ENCODE peak calls at places on chromosomes 12 and 14, in five cellular contexts. G is HCT116, O is AG09309, K is Calu3, W is B cell. Y is an unnamed sample.

GRCh38 chr12:90816353-90817089 is 138.5 kb downstream of the CCER1 start:
- DNase-seq in G (no peak), O (peak; percentile 8), K (no peak), W (no peak), Y (no peak)

GRCh38 chr12:128180166-128180565 is 86.8 kb upstream of the TMEM132C start:
- DNase-seq in G (no peak), O (no peak), K (no peak), W (no peak), Y (no peak)

GRCh38 chr12:52675301-52675701 is 4.9 kb downstream of the KRT1 start:
- DNase-seq in G (no peak), O (no peak), K (no peak), W (no peak), Y (no peak)

GRCh38 chr14:89960895-89961294 is 5.2 kb downstream of the TDP1 start:
- DNase-seq in G (no peak), O (no peak), K (no peak), W (no peak), Y (no peak)

GRCh38 chr12:124486346-124486963 is 81.0 kb downstream of the NCOR2 start:
- DNase-seq in G (no peak), O (no peak), K (no peak), W (no peak), Y (no peak)

GRCh38 chr12:92055877-92056276 is 89.8 kb downstream of the BTG1 start:
- DNase-seq in G (no peak), O (no peak), K (peak; percentile 60), W (no peak), Y (no peak)

GRCh38 chr12:6329693-6330045 is 12.2 kb downstream of the TNFRSF1A start:
- DNase-seq in G (no peak), O (no peak), K (no peak), W (no peak), Y (no peak)

GRCh38 chr12:67048371-67048770 is 220.8 kb upstream of the CAND1 start:
- DNase-seq in G (no peak), O (no peak), K (no peak), W (no peak), Y (no peak)

GRCh38 chr12:107525719-107526554 is 159.7 kb upstream of the PWP1 start:
- DNase-seq in G (no peak), O (no peak), K (no peak), W (no peak), Y (no peak)

GRCh38 chr12:120830052-120830940 is 73.9 kb downstream of the SPPL3 start:
- DNase-seq in G (no peak), O (no peak), K (no peak), W (no peak), Y (no peak)

GRCh38 chr14:68598621-68599447 is 194.0 kb downstream of the ZFP36L1 start:
- DNase-seq in G (peak; percentile 97), O (peak; percentile 37), K (peak; percentile 70), W (no peak), Y (no peak)

GRCh38 chr14:95979339-95980042 is 59.7 kb upstream of the C14orf132 start:
- DNase-seq in G (no peak), O (no peak), K (no peak), W (no peak), Y (no peak)

DNA sequence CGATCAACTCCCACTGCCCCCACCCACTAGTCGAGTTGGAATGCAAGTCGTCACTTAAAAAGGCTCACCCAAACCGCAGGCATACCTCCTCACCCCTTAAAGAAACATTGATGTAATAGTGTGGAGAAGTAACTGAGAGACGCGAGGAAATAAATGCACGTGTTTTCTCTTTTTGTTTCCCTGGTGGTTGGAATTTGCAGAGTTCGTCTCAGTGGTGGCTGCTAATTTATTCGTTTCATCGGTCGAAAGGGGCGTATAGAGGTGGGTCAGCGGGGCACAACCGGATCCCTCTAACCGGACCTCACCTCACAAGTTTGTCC is 5.1 kb upstream of the NPAS3 start:
- DNase-seq in G (no peak), O (no peak), K (no peak), W (no peak), Y (no peak)
- TF ChIP-seq CTCF in G (no peak), O (peak; percentile 20), K (no peak), W (no peak), Y (no peak)

GRCh38 chr12:24948816-24949722 is at the start of gene BCAT1:
- DNase-seq in G (no peak), O (peak; percentile 44), K (peak; percentile 9), W (peak; percentile 66), Y (peak; percentile 19)
- TF ChIP-seq CTCF in G (no peak), O (peak; percentile 3), K (no peak), W (no peak), Y (no peak)

DNA sequence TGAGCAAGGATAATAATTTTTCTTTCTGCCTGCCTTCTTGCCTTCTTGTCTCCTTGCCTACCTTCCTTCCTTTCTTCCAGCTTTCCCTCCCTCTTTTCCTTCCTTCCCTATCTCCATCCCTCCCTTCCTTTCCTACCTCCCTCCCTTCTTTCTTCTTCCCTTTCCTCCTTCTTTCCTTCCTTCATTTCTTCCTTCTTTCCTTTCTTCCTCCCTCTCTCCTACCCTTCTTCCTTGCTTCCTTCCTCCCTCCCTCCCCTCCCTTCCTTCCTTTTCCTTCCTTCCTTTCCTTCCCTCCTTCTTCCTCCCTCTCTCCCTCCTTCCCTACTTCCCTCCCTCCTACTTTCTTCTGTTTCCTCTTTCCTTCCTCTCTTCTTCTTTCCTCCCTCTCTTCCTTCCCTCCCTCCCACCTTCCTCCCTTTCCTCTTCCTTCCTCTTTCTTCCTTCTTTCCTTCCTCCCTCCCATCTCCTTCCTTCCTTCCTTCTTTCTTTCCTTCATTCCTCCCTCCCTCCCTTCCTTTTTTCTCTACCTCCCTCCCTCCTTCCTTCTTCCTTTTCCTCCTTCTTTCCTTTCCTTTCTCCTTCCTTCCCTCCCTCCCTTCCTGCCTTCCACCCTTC is 329.8 kb downstream of the APAF1 start:
- DNase-seq in G (no peak), O (no peak), K (no peak), W (no peak), Y (no peak)
- TF ChIP-seq CTCF in G (no peak), O (no peak), K (no peak), W (no peak), Y (no peak)

DNA sequence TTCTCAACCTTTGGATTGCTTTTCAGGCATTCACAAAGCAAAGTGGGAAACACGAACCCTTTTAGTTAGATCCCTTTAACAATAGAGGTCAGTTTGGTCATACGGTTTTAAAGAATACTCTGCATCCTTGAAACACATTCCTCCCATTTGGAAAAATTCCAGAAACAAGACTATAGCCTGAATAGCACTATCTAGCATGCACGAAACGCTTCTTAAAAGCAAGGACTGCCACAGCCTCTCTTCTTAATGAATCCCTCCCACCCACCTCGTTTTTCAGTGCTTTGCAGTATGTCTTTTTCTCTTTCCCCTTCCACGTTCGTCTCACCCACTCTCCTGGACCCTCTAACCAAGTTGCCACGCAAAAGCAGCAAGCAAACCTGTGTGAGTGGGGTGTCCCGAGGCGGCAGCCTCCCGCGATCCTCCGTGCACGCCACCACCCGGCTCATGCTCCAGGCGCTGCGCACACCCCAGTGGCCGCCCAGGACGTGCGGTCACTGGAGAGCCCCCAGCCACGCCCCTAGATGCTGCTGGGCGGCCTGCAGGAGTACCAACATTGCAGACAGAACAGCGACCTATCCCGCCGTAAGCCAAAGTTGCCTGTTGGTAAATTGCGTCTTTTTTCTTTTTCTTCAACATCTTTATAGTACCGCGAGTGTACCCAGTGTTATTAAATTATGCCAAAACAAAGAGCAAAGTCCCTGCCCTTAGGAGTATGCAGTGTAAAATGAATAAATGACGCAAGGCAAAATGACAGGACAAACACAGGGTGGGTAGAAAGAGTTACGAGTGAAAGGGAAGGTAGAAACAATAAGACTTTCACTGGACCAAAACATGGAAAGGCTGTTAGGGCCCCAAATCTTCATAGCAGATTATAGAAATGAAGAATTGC is at the start of gene SLC38A4:
- DNase-seq in G (no peak), O (no peak), K (peak; percentile 51), W (no peak), Y (no peak)
- TF ChIP-seq CTCF in G (no peak), O (peak; percentile 15), K (no peak), W (no peak), Y (no peak)

GRCh38 chr14:46661728-46662127 is 10.1 kb upstream of the RPL10L start:
- DNase-seq in G (peak; percentile 0), O (no peak), K (no peak), W (no peak), Y (no peak)
- TF ChIP-seq CTCF in G (no peak), O (no peak), K (no peak), W (no peak), Y (no peak)

DNA sequence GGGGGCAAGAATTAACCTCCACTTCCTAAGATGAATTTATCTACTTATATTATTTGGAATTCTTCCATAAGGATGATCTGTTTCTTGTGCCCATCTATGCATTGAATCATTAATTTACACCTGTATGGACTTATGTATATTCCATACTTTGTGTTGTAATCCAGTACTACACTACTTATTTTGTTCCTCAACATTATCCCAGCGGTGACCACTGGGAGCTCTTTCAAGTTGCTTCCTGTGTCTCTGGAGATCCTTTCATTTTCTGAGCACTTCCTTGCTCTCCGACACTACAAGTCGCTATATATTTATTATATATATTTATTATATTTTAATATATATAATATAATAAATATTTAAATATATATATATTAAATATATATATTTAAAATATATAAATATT is 54.9 kb upstream of the SCN8A start:
- DNase-seq in G (no peak), O (no peak), K (no peak), W (no peak), Y (no peak)
- TF ChIP-seq CTCF in G (no peak), O (peak; percentile 19), K (no peak), W (no peak), Y (no peak)

GRCh38 chr14:53055003-53055402 is 98.1 kb downstream of the DDHD1 start:
- DNase-seq in G (peak; percentile 40), O (no peak), K (no peak), W (peak; percentile 44), Y (no peak)
- TF ChIP-seq CTCF in G (peak; percentile 56), O (peak; percentile 66), K (no peak), W (peak; percentile 92), Y (peak; percentile 85)

DNA sequence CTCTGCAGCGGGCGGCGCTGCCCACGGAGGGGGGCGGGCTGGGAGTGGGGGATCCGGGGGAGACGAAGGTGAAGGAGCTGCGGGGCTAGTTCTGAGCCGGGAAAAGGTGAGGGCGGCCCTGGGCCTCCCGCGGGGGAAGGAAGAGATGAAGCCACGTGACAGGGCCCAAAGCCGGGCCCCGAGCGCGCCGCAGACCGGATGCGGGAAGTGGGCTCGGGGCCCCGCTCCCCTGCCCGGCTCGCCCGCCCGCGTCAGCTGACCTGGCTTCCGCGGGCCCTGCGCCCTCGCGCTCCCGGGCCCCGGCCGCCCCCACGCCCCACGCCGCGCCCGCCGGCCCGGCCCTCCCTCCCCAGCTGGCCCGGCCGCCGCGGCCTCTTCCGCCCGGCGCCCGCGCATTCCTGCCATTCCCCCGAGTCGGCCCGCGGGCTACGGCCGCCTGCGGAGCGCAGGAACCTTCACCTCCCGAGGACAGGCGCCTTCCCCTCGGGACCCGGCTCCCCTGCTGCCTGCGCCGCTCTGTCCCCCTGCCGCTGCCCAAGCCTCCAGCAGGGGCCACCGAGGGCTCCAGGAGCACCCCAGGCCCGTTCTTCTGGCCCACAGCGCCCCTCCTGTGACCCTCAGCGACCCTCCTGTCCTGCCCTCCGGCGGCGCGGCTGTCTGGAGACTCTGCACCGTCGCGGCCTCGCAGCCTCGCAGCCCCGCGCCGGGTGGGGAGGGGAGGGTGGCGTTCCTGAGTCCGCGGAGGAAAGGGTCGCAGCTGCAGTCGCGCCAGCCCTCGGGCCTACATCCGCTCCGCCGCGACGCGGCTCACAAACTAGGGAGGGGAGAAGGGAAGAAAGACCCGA is 20.4 kb downstream of the NINJ2 start:
- DNase-seq in G (no peak), O (no peak), K (peak; percentile 69), W (peak; percentile 81), Y (peak; percentile 75)
- TF ChIP-seq CTCF in G (no peak), O (peak; percentile 25), K (peak; percentile 41), W (peak; percentile 43), Y (peak; percentile 33)